ENCODE peak calls at places on chromosomes 6 and 20, in ten cellular contexts. L is sigmoid colon, N is tibial artery, W is brain microvascular endothelial cell, I is fibroblast of the aortic adventitia, V is neural crest cell, H is glutamatergic neuron, Y is nephron progenitor cell, C is HepG2, J is GM10248. X is an unnamed sample.

GRCh38 chr6:25620391-25620790 is 31.6 kb upstream of the SCGN start:
- DNase-seq in Y (no peak), J (no peak), I (no peak), C (no peak), V (no peak), H (no peak), N (no peak), L (no peak), W (no peak), X (no peak)

GRCh38 chr20:17935186-17935585 is 33.4 kb downstream of the SNX5 start:
- DNase-seq in C (no peak), L (no peak), H (no peak), I (no peak), W (no peak), N (no peak), J (no peak), Y (no peak), V (no peak), X (no peak)

GRCh38 chr20:54195483-54196472 is 12.1 kb upstream of the PFDN4 start:
- DNase-seq in V (no peak), W (no peak), H (no peak), I (no peak), Y (no peak), C (peak; percentile 67), J (no peak), N (no peak), L (no peak), X (no peak)

GRCh38 chr6:140921366-140922226 is 1211.1 kb upstream of the GJE1 start:
- DNase-seq in N (no peak), Y (peak; percentile 9), V (no peak), L (no peak), J (peak; percentile 8), W (peak; percentile 64), I (peak; percentile 87), H (no peak), C (peak; percentile 61), X (no peak)

GRCh38 chr6:1123976-1124375 is 187.9 kb upstream of the FOXQ1 start:
- DNase-seq in L (no peak), W (no peak), V (no peak), H (no peak), C (no peak), I (no peak), Y (no peak), J (no peak), N (no peak), X (no peak)

GRCh38 chr6:47147836-47148344 is 105.8 kb upstream of the ADGRF1 start:
- DNase-seq in L (no peak), W (no peak), Y (no peak), N (no peak), C (peak; percentile 59), V (no peak), J (no peak), H (no peak), I (no peak), X (no peak)

GRCh38 chr20:32810941-32811340 is 8.8 kb upstream of the MAPRE1 start:
- DNase-seq in Y (no peak), V (no peak), W (no peak), J (no peak), N (no peak), I (no peak), L (no peak), H (no peak), C (no peak), X (no peak)

GRCh38 chr20:44057698-44058675 is 129.0 kb downstream of the JPH2 start:
- DNase-seq in N (no peak), H (no peak), V (no peak), W (no peak), L (peak; percentile 49), I (peak; percentile 94), C (no peak), J (no peak), Y (no peak), X (no peak)

GRCh38 chr6:84227044-84227433 is 404 bp downstream of the CEP162 start:
- DNase-seq in J (no peak), V (no peak), I (peak; percentile 7), L (peak; percentile 52), W (no peak), Y (peak; percentile 3), H (no peak), N (no peak), C (no peak), X (no peak)

GRCh38 chr6:49606696-49607390 is 29.8 kb downstream of the RHAG start:
- DNase-seq in J (peak; percentile 60), Y (peak; percentile 29), L (no peak), N (no peak), V (peak; percentile 25), I (peak; percentile 92), W (peak; percentile 39), C (peak; percentile 91), H (no peak), X (peak; percentile 47)

GRCh38 chr6:75393806-75394205 is 99.8 kb downstream of the FILIP1 start:
- DNase-seq in J (no peak), L (no peak), C (no peak), W (no peak), Y (no peak), N (no peak), V (no peak), H (no peak), I (no peak), X (no peak)
- TF ChIP-seq CTCF in J (no peak), L (no peak), C (no peak), W (no peak), Y (no peak), N (no peak), V (no peak), H (no peak), I (no peak), X (no peak)

GRCh38 chr6:134918418-134918961 is 31.4 kb downstream of the ALDH8A1 start:
- DNase-seq in I (no peak), V (no peak), C (no peak), L (no peak), N (no peak), J (no peak), H (no peak), Y (no peak), W (no peak), X (no peak)
- TF ChIP-seq CTCF in I (no peak), V (no peak), C (no peak), L (no peak), N (no peak), J (no peak), H (no peak), Y (no peak), W (peak; percentile 18), X (no peak)

DNA sequence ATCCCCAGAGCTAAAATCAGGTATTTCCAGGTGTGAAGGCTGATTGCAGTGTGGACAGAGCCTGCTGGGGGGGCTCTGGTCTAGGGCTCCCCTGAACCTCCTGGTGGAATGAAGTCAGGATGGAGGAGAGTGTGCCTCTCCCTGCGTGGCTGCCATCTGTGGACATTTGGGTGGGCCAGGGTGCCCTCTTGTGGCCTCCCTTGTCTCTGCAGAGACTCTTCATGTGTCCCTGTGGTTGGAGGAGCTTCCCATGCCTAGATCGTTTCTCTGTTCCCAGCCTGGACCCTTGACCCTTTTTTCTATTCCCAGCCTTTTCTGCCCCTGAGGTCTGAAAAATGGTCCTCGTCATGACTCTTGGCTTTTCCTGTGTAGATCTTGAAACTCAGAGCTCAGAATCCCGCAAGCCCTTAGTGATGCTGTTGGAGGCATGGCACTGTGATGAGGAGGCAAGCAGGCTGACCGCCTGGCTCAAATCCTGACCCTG is 9.9 kb upstream of the PSMF1 start:
- DNase-seq in W (peak; percentile 32), H (peak; percentile 72), Y (peak; percentile 70), L (no peak), V (peak; percentile 53), N (no peak), J (peak; percentile 71), C (peak; percentile 60), I (peak; percentile 33), X (peak; percentile 64)
- TF ChIP-seq CTCF in W (peak; percentile 90), H (peak; percentile 82), Y (peak; percentile 82), L (peak; percentile 50), V (peak; percentile 78), N (peak; percentile 36), J (peak; percentile 83), C (peak; percentile 95), I (peak; percentile 86), X (peak; percentile 76)

GRCh38 chr20:34955232-34956040 is at the start of the genes GSS and MYH7B:
- DNase-seq in L (peak; percentile 98), C (peak; percentile 98), W (peak; percentile 93), Y (peak; percentile 100), I (peak; percentile 95), J (peak; percentile 97), V (peak; percentile 100), H (peak; percentile 100), N (peak; percentile 98), X (peak; percentile 98)
- TF ChIP-seq CTCF in L (peak; percentile 58), C (peak; percentile 99), W (peak; percentile 65), Y (no peak), I (peak; percentile 58), J (peak; percentile 50), V (peak; percentile 56), H (no peak), N (peak; percentile 70), X (peak; percentile 41)

GRCh38 chr6:149696904-149697303 is 21.0 kb downstream of the LATS1 start:
- DNase-seq in C (no peak), H (no peak), W (peak; percentile 12), J (no peak), V (no peak), I (peak; percentile 65), N (no peak), L (no peak), Y (no peak), X (no peak)

GRCh38 chr6:149701699-149702098 is 16.2 kb downstream of the LATS1 start:
- DNase-seq in V (no peak), W (no peak), J (no peak), I (peak; percentile 13), C (no peak), N (no peak), H (no peak), L (no peak), Y (no peak), X (no peak)

GRCh38 chr6:149694926-149695325 is 23.0 kb downstream of the LATS1 start:
- DNase-seq in H (peak; percentile 43), I (no peak), L (no peak), C (no peak), N (no peak), J (no peak), W (no peak), Y (no peak), V (no peak), X (no peak)

GRCh38 chr6:149698175-149698574 is 19.7 kb downstream of the LATS1 start:
- DNase-seq in V (no peak), I (no peak), L (no peak), N (no peak), W (no peak), J (no peak), H (no peak), C (no peak), Y (no peak), X (no peak)

DNA sequence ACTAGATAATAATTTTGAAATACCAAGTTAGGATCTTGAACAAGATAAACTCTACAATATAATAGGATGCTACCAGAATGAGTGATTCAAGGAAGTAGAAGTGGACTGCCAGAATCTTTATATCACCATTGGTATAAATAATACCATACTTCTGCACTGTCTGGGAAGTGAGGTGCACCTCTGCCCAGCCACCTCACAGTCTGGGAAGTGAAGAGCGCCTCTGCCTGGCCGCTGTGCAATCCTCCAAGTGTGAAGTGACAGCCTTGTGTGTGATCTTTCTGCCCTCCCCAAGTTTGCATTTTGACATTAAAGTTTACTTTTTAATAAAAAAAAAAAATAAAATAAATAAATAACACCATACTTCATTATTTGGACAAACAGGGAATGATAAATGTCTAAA is 18.8 kb downstream of the LATS1 start:
- DNase-seq in J (no peak), V (no peak), H (no peak), N (no peak), Y (no peak), L (no peak), W (no peak), I (no peak), C (no peak), X (no peak)
- TF ChIP-seq CTCF in J (peak; percentile 7), V (no peak), H (no peak), N (no peak), Y (no peak), L (no peak), W (peak; percentile 7), I (no peak), C (peak; percentile 23), X (no peak)